ENCODE peak calls at places on chromosomes 1 and 21, in five cellular contexts. Y is Peyer's patch, W is gastrocnemius medialis, Z is uterus, S is endothelial cell of umbilical vein. M is an unnamed sample.

GRCh38 chr1:234437423-234438171 is 41.4 kb downstream of the TARBP1 start:
- DNase-seq in Y (no peak), W (peak), S (peak), Z (no peak), M (no peak)

GRCh38 chr1:52836035-52836434 is 6.5 kb upstream of the ZYG11A start:
- DNase-seq in Z (no peak), S (no peak), Y (no peak), W (no peak), M (no peak)

GRCh38 chr1:119859647-119860046 is 36.7 kb downstream of the ADAM30 start:
- DNase-seq in Z (no peak), W (no peak), S (peak), Y (no peak), M (no peak)

GRCh38 chr1:51859737-51860136 is 18.8 kb downstream of the NRDC start:
- DNase-seq in Z (no peak), Y (no peak), S (no peak), W (no peak), M (no peak)

GRCh38 chr21:45336870-45337269 is 49.2 kb upstream of the POFUT2 start:
- DNase-seq in Y (no peak), Z (no peak), S (no peak), W (no peak), M (no peak)

GRCh38 chr1:78333426-78334012 is 157.3 kb upstream of the PTGFR start:
- DNase-seq in S (peak), Z (peak), Y (no peak), W (no peak), M (no peak)

GRCh38 chr1:78080767-78081166 is 35.0 kb downstream of the GIPC2 start:
- DNase-seq in Y (no peak), Z (no peak), W (no peak), S (peak), M (no peak)

GRCh38 chr1:16012590-16013219 is 5.1 kb downstream of the HSPB7 start:
- DNase-seq in Z (peak), Y (peak), S (peak), W (peak), M (peak)

GRCh38 chr1:36565576-36566501 is 83.1 kb upstream of the CSF3R start:
- DNase-seq in Y (no peak), W (no peak), S (no peak), Z (no peak), M (no peak)

GRCh38 chr1:15945832-15946448 is 30.0 kb downstream of the ZBTB17 start:
- DNase-seq in W (no peak), Z (no peak), Y (no peak), S (no peak), M (peak)

GRCh38 chr21:16117851-16118592 is 388.2 kb downstream of the USP25 start:
- DNase-seq in Y (no peak), W (no peak), Z (no peak), S (peak), M (no peak)

GRCh38 chr1:224432141-224432540 is 2.5 kb downstream of the WDR26 start:
- DNase-seq in S (peak), Y (no peak), W (no peak), Z (no peak), M (no peak)

GRCh38 chr1:172449585-172450523 is 6.0 kb upstream of the PIGC start:
- DNase-seq in S (peak), W (peak), Y (peak), Z (peak), M (no peak)

GRCh38 chr1:234617986-234618725 is 8.2 kb upstream of the IRF2BP2 start:
- DNase-seq in S (peak), Y (no peak), Z (no peak), W (no peak), M (no peak)

GRCh38 chr1:204560590-204560989 is 44.4 kb downstream of the MDM4 start:
- DNase-seq in Z (no peak), S (no peak), Y (no peak), W (no peak), M (no peak)

GRCh38 chr1:98088361-98088760 is 167.5 kb upstream of the DPYD start:
- DNase-seq in Z (no peak), Y (no peak), W (no peak), S (no peak), M (no peak)

GRCh38 chr1:60461889-60462595 is 388.5 kb upstream of the C1orf87 start:
- DNase-seq in S (peak), Z (no peak), W (no peak), Y (no peak), M (no peak)

GRCh38 chr21:18142639-18143038 is 102.0 kb upstream of the CHODL start:
- DNase-seq in Y (no peak), W (no peak), Z (no peak), S (no peak), M (no peak)

GRCh38 chr1:204254031-204254661 is 40.4 kb upstream of the GOLT1A start:
- DNase-seq in Z (peak), Y (no peak), S (no peak), W (peak), M (peak)

GRCh38 chr1:60350531-60350930 is 277.0 kb upstream of the C1orf87 start:
- DNase-seq in S (no peak), Y (no peak), W (no peak), Z (no peak), M (no peak)

GRCh38 chr1:114314098-114314497 is 160.4 kb upstream of the SYT6 start:
- DNase-seq in Z (no peak), W (no peak), S (no peak), Y (no peak), M (no peak)

GRCh38 chr1:78045850-78046778 is at the start of gene GIPC2:
- DNase-seq in S (peak), Z (peak), Y (no peak), W (no peak), M (peak)

GRCh38 chr1:199859525-199859924 is 168.0 kb upstream of the NR5A2 start:
- DNase-seq in Z (no peak), Y (no peak), S (peak), W (no peak), M (no peak)

GRCh38 chr1:154972517-154973343 is 1.8 kb upstream of the CKS1B start:
- DNase-seq in W (no peak), S (peak), Y (no peak), Z (peak), M (peak)

GRCh38 chr1:90362163-90362562 is 354.9 kb downstream of the BARHL2 start:
- DNase-seq in S (no peak), W (no peak), Z (no peak), Y (no peak), M (no peak)

GRCh38 chr1:153567621-153568366 is 2.1 kb upstream of the S100A2 start:
- DNase-seq in W (no peak), S (peak), Y (no peak), Z (no peak), M (no peak)

GRCh38 chr1:80375662-80376061 is 1369.1 kb upstream of the ADGRL4 start:
- DNase-seq in Z (no peak), W (no peak), Y (no peak), S (no peak), M (no peak)

GRCh38 chr1:157073944-157074685 is 25.5 kb downstream of the ETV3L start:
- DNase-seq in Y (no peak), W (peak), Z (peak), S (peak), M (peak)

GRCh38 chr1:9018372-9018771 is 7.9 kb downstream of the SLC2A7 start:
- DNase-seq in Y (no peak), W (no peak), Z (no peak), S (peak), M (no peak)

GRCh38 chr1:106986603-106987002 is 69.9 kb upstream of the PRMT6 start:
- DNase-seq in S (no peak), Y (no peak), W (no peak), Z (no peak), M (no peak)

GRCh38 chr1:209875510-209875909 is 47.7 kb downstream of the UTP25 start:
- DNase-seq in S (peak), Z (no peak), Y (no peak), W (no peak), M (no peak)
- TF ChIP-seq CTCF in S (peak), Z (no peak), Y (no peak), W (no peak), M (no peak)

GRCh38 chr1:160399544-160400283 is 650 bp upstream of the VANGL2 start:
- DNase-seq in Y (no peak), Z (no peak), W (no peak), S (no peak), M (no peak)
- TF ChIP-seq POLR2A in Y (no peak), Z (no peak), W (no peak), S (no peak), M (no peak)

GRCh38 chr1:952201-952600 is 6.9 kb downstream of the NOC2L start:
- DNase-seq in W (no peak), S (no peak), Y (no peak), Z (no peak), M (peak)

GRCh38 chr1:952603-953002 is 6.5 kb downstream of the NOC2L start:
- DNase-seq in S (no peak), W (no peak), Z (no peak), Y (no peak), M (peak)

GRCh38 chr1:950268-950667 is 8.8 kb downstream of the NOC2L start:
- DNase-seq in S (no peak), Z (no peak), W (no peak), Y (no peak), M (no peak)

GRCh38 chr1:950881-951280 is 8.2 kb downstream of the NOC2L start:
- DNase-seq in Y (no peak), S (no peak), Z (no peak), W (no peak), M (no peak)

DNA sequence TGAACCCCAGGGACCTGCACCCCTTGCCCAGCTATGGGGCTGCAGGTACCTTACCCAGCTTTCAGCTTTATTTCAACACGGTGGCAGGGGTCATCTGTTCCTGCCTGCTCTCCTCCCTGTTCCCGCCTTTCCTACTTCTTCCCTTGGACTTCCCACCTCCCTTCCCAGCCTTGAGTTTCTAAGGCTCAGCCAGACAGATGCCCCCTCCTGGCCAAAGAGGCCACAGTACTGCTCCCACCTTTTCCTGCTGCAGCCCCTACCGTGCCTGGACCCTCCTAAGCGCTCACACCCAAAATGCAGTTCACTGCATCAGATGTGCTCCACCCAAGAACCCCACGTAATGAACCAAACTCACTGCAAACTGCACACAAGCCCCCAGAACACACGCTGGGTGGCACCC is 7.7 kb downstream of the NOC2L start:
- DNase-seq in Z (no peak), S (no peak), W (no peak), Y (no peak), M (no peak)
- TF ChIP-seq CTCF in Z (no peak), S (peak), W (no peak), Y (no peak), M (no peak)

GRCh38 chr1:66876664-66877063 is 48.0 kb downstream of the DNAI4 start:
- DNase-seq in Z (no peak), W (no peak), S (no peak), Y (no peak), M (no peak)
- TF ChIP-seq POLR2A in Z (no peak), W (no peak), S (no peak), Y (no peak), M (no peak)

DNA sequence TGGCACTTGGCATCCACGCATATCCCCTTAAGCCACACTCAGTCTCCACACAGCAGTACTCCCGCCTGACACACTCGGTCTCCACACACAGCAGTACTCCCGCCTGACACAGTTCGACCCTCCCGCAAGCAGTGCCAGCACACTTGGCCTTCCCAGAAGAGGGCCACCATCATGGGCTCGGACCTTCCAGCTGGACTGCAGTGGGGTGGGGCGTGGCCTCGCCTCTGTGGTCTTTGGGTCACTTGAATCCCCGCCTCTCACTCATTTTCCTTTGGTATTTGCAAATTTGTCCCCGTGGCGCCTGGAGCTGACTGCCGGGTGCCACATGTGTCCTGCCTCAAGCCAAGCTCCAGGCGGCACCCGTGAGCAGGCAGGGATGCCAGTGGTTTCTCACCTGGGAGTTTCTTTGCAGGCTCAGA is 63.7 kb downstream of the FAAP20 start:
- DNase-seq in Z (no peak), W (no peak), S (no peak), Y (no peak), M (peak)
- TF ChIP-seq CTCF in Z (no peak), W (no peak), S (no peak), Y (no peak), M (peak)

DNA sequence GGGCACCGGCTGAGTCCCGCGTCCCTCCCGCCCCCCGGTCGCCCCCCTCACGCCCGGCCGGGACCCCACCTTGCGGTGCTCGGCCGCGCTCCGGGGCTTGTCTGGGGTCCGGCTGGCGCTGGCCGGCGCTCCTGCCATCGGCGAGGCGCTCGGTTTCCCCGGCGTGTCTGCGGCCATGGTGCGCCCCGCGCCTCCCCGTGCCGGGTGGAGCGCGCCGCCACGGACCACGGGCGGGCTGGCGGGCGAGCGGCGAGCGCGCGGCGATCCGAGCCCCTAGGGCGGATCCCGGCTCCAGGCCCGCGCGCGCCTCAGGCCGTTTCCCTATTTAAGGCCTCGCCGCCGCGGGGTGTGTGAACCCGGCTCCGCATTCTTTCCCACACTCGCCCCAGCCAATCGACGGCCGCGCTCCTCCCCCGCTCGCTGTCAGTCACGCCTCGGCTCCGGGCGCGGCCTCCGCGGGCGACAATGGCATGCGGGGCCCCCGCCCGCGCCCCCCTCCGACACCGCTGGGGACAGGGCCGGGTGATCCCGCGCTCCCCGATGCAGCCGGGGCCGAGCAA is at the start of gene HES4:
- DNase-seq in Z (peak), S (peak), W (peak), Y (peak), M (peak)
- TF ChIP-seq POLR2A in Z (peak), S (peak), W (peak), Y (peak), M (peak)

DNA sequence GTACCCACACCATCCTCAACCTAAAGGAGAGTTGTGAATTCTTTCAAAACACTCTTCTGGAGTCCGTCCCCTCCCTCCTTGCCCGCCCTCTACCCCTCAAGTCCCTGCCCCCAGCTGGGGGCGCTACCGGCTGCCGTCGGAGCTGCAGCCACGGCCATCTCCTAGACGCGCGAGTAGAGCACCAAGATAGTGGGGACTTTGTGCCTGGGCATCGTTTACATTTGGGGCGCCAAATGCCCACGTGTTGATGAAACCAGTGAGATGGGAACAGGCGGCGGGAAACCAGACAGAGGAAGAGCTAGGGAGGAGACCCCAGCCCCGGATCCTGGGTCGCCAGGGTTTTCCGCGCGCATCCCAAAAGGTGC is 647 bp upstream of the OLIG2 start:
- DNase-seq in W (no peak), S (no peak), Z (no peak), Y (no peak), M (peak)
- TF ChIP-seq CTCF in W (no peak), S (no peak), Z (no peak), Y (no peak), M (no peak)

GRCh38 chr1:2229921-2230700 is 2.0 kb downstream of the SKI start:
- DNase-seq in Z (peak), W (no peak), Y (no peak), S (peak), M (peak)

GRCh38 chr1:2228157-2228594 is at the start of gene SKI:
- DNase-seq in Z (no peak), W (no peak), Y (no peak), S (no peak), M (no peak)

GRCh38 chr1:2227341-2228156 is 570 bp upstream of the SKI start:
- DNase-seq in W (peak), Y (peak), S (peak), Z (peak), M (peak)

GRCh38 chr1:2228684-2229031 is 539 bp downstream of the SKI start:
- DNase-seq in S (no peak), Y (no peak), W (no peak), Z (no peak), M (peak)

GRCh38 chr1:2229032-2229920 is 1.2 kb downstream of the SKI start:
- DNase-seq in Y (peak), S (peak), Z (peak), W (peak), M (peak)
- TF ChIP-seq POLR2A in Y (peak), S (no peak), Z (peak), W (peak), M (peak)